ENCODE peak calls at places on chromosomes 2 and 18, in seven cellular contexts. E is endothelial cell; I is glutamatergic neuron; A is kidney epithelial cell; T is AG04450; S is activated T-helper 1 cell treated with anti-CD3 and anti-CD28 coated beads, Interleukin-12 subunit alpha, Interleukin-12 subunit beta, Interleukin-2, Interleukin-4 antibody, amounts not matched to agents 30 ng/mL and 10 ng/mL and 1 ng/mL, durations not matched to agents 14 hours and 24 hours and 36 hours; U is stimulated activated CD8-positive, alpha-beta memory T cell treated with anti-CD3 and anti-CD28 coated beads, Interleukin-2, amount 100 ng/mL, for 48 hours. Q is an unnamed sample.

GRCh38 chr2:128347701-128348504 is 29.2 kb upstream of the HS6ST1 start:
- DNase-seq in E (no peak), I (no peak), A (peak), T (no peak), S (no peak), U (no peak), Q (no peak)

GRCh38 chr2:96649342-96649741 is 6.8 kb downstream of the FER1L5 start:
- DNase-seq in E (no peak), I (no peak), A (no peak), T (no peak), S (no peak), U (no peak), Q (no peak)

GRCh38 chr18:1053654-1054315 is 149.1 kb downstream of the ADCYAP1 start:
- DNase-seq in E (no peak), I (no peak), A (no peak), T (no peak), S (no peak), U (no peak), Q (no peak)

GRCh38 chr2:246489-247145 is 17.2 kb downstream of the SH3YL1 start:
- DNase-seq in E (peak), I (no peak), A (peak), T (peak), S (no peak), U (no peak), Q (no peak)

GRCh38 chr2:139911150-139911549 is 1131.0 kb upstream of the NXPH2 start:
- DNase-seq in E (no peak), I (no peak), A (no peak), T (no peak), S (no peak), U (no peak), Q (no peak)

GRCh38 chr18:48679236-48679635 is 140.4 kb downstream of the CTIF start:
- DNase-seq in E (no peak), I (no peak), A (no peak), T (no peak), S (no peak), U (no peak), Q (no peak)

GRCh38 chr18:47595816-47596501 is 334.5 kb downstream of the SMAD2 start:
- DNase-seq in E (peak), I (peak), A (no peak), T (no peak), S (no peak), U (peak), Q (no peak)

GRCh38 chr18:77248873-77249582 is 620 bp upstream of the GALR1 start:
- DNase-seq in E (no peak), I (no peak), A (no peak), T (no peak), S (no peak), U (no peak), Q (no peak)

GRCh38 chr2:762646-763045 is 85.4 kb upstream of the TMEM18 start:
- DNase-seq in E (no peak), I (no peak), A (no peak), T (no peak), S (no peak), U (no peak), Q (no peak)

GRCh38 chr2:218536804-218537494 is 31.2 kb downstream of the USP37 start:
- DNase-seq in E (no peak), I (no peak), A (no peak), T (no peak), S (no peak), U (no peak), Q (no peak)

GRCh38 chr2:238551091-238551490 is 124.4 kb downstream of the ASB1 start:
- DNase-seq in E (no peak), I (no peak), A (no peak), T (no peak), S (no peak), U (no peak), Q (no peak)

GRCh38 chr18:36692331-36692730 is 136.5 kb downstream of the TPGS2 start:
- DNase-seq in E (no peak), I (no peak), A (no peak), T (peak), S (no peak), U (no peak), Q (no peak)

GRCh38 chr2:238415036-238415764 is 11.5 kb upstream of the ASB1 start:
- DNase-seq in E (no peak), I (no peak), A (no peak), T (no peak), S (no peak), U (no peak), Q (no peak)

GRCh38 chr2:70214958-70215357 is 24.1 kb upstream of the C2orf42 start:
- DNase-seq in E (no peak), I (no peak), A (no peak), T (peak), S (no peak), U (no peak), Q (no peak)

GRCh38 chr2:163717474-163717873 is 18.3 kb downstream of the FIGN start:
- DNase-seq in E (no peak), I (no peak), A (no peak), T (no peak), S (no peak), U (no peak), Q (no peak)

GRCh38 chr2:226142452-226142851 is 657.2 kb downstream of the IRS1 start:
- DNase-seq in E (no peak), I (no peak), A (no peak), T (no peak), S (no peak), U (no peak), Q (no peak)

GRCh38 chr2:31812051-31812798 is 198.6 kb downstream of the MEMO1 start:
- DNase-seq in E (no peak), I (no peak), A (no peak), T (no peak), S (peak), U (no peak), Q (peak)

GRCh38 chr2:189851174-189851826 is 67.0 kb downstream of the PMS1 start:
- DNase-seq in E (no peak), I (no peak), A (no peak), T (no peak), S (no peak), U (no peak), Q (no peak)

GRCh38 chr2:53787255-53787910 is 539 bp downstream of the ERLEC1 start:
- DNase-seq in E (no peak), I (no peak), A (no peak), T (no peak), S (no peak), U (no peak), Q (no peak)

GRCh38 chr18:69956037-69956436 is 8.4 kb upstream of the CD226 start:
- DNase-seq in E (no peak), I (no peak), A (peak), T (no peak), S (no peak), U (no peak), Q (no peak)

GRCh38 chr2:182862003-182862402 is 4.4 kb downstream of the FRZB start:
- DNase-seq in E (no peak), I (no peak), A (no peak), T (no peak), S (no peak), U (no peak), Q (no peak)

GRCh38 chr2:149928026-149928425 is 340.5 kb upstream of the MMADHC start:
- DNase-seq in E (no peak), I (no peak), A (no peak), T (no peak), S (no peak), U (no peak), Q (no peak)

GRCh38 chr18:3297025-3297984 is 35.4 kb downstream of the MYL12B start:
- DNase-seq in E (peak), I (peak), A (peak), T (peak), S (peak), U (peak), Q (peak)

GRCh38 chr18:35732652-35733051 is 151.1 kb downstream of the GALNT1 start:
- DNase-seq in E (no peak), I (no peak), A (no peak), T (peak), S (no peak), U (no peak), Q (no peak)

GRCh38 chr2:43176449-43176848 is 50.0 kb downstream of the ZFP36L2 start:
- DNase-seq in E (no peak), I (no peak), A (no peak), T (no peak), S (no peak), U (no peak), Q (no peak)

GRCh38 chr2:20682166-20682565 is 15.2 kb downstream of the GDF7 start:
- DNase-seq in E (peak), I (peak), A (no peak), T (no peak), S (no peak), U (no peak), Q (no peak)

GRCh38 chr2:137881711-137882110 is 82.6 kb upstream of the HNMT start:
- DNase-seq in E (no peak), I (no peak), A (no peak), T (no peak), S (no peak), U (no peak), Q (no peak)

GRCh38 chr18:74804677-74805076 is 207.0 kb downstream of the ZNF407 start:
- DNase-seq in E (no peak), I (no peak), A (no peak), T (no peak), S (no peak), U (no peak), Q (no peak)

GRCh38 chr2:68318686-68319396 is 908 bp downstream of the CNRIP1 start:
- DNase-seq in E (peak), I (peak), A (no peak), T (no peak), S (no peak), U (no peak), Q (no peak)

GRCh38 chr2:201233192-201234166 is 26.9 kb upstream of the CASP8 start:
- DNase-seq in E (no peak), I (no peak), A (no peak), T (no peak), S (peak), U (peak), Q (peak)

GRCh38 chr2:85772841-85773491 is 19.2 kb downstream of the ATOH8 start:
- DNase-seq in E (no peak), I (no peak), A (no peak), T (no peak), S (no peak), U (no peak), Q (no peak)

GRCh38 chr2:120250640-120251039 is 2.0 kb upstream of the RALB start:
- DNase-seq in E (no peak), I (no peak), A (no peak), T (no peak), S (no peak), U (no peak), Q (no peak)

Q was measured in activated T-helper 2 cell treated with anti-CD3 and anti-CD28 coated beads, Interferon-gamma antibody, Interleukin-2, Interleukin-4, amounts not matched to agents 10 μg/mL and 5 μg/mL and 100 μg/mL, durations not matched to agents 14 hours and 24 hours and 36 hours.